ENCODE peak calls at places on chromosomes 3 and 15, in eight cellular contexts. N is transverse colon, H is A549, E is tibial nerve, A is ovary, C is K562, D is HepG2, M is upper lobe of left lung. T is an unnamed sample. For H3K9me3, the result is how much of the 10 kb centered on the place peaks cover.

GRCh38 chr3:49689046-49689886 is at the start of the genes MST1 and RNF123:
- DNase-seq in N (peak), H (peak), E (peak), A (peak), C (peak), D (peak), M (peak), T (peak)

GRCh38 chr15:40506964-40507571 is 36.3 kb downstream of the CHST14 start:
- DNase-seq in N (peak), H (peak), E (peak), A (peak), C (peak), D (peak), M (peak), T (no peak)

GRCh38 chr3:138408751-138409161 is 25.7 kb upstream of the ESYT3 start:
- DNase-seq in N (no peak), H (no peak), E (no peak), A (no peak), C (no peak), D (no peak), M (no peak), T (no peak)

GRCh38 chr15:64746921-64747320 is 28.5 kb downstream of the RBPMS2 start:
- DNase-seq in N (no peak), H (no peak), E (no peak), A (no peak), C (no peak), D (no peak), M (no peak), T (no peak)

GRCh38 chr3:10192953-10193691 is 28.4 kb downstream of the IRAK2 start:
- DNase-seq in N (peak), H (peak), E (no peak), A (no peak), C (peak), D (peak), M (peak), T (no peak)

GRCh38 chr15:48331796-48332641 is 790 bp downstream of the DUT start:
- DNase-seq in N (peak), H (peak), E (peak), A (peak), C (peak), D (peak), M (peak), T (no peak)

GRCh38 chr3:124586126-124587052 is 143.9 kb upstream of the UMPS start:
- DNase-seq in N (no peak), H (no peak), E (no peak), A (no peak), C (peak), D (peak), M (no peak), T (no peak)

GRCh38 chr15:64930019-64930652 is 18.4 kb downstream of the ANKDD1A start:
- DNase-seq in N (peak), H (no peak), E (no peak), A (no peak), C (no peak), D (no peak), M (no peak), T (peak)

GRCh38 chr15:70863450-70864218 is 9.7 kb upstream of the LARP6 start:
- DNase-seq in N (no peak), H (peak), E (no peak), A (no peak), C (no peak), D (peak), M (no peak), T (no peak)

GRCh38 chr15:63210151-63211051 is 21.0 kb downstream of the RAB8B start:
- DNase-seq in N (no peak), H (no peak), E (no peak), A (no peak), C (no peak), D (peak), M (no peak), T (no peak)

GRCh38 chr3:124584552-124585391 is 145.5 kb upstream of the UMPS start:
- DNase-seq in N (peak), H (peak), E (no peak), A (peak), C (peak), D (peak), M (peak), T (no peak)

GRCh38 chr3:190446492-190447301 is 3.0 kb downstream of the TMEM207 start:
- DNase-seq in N (no peak), H (no peak), E (no peak), A (no peak), C (no peak), D (no peak), M (no peak), T (no peak)

GRCh38 chr3:67094769-67095168 is 96.7 kb downstream of the KBTBD8 start:
- DNase-seq in N (no peak), H (no peak), E (no peak), A (no peak), C (no peak), D (no peak), M (no peak), T (no peak)

GRCh38 chr15:65038838-65039237 is 6.3 kb upstream of the SLC51B start:
- DNase-seq in N (no peak), H (no peak), E (no peak), A (no peak), C (no peak), D (no peak), M (no peak), T (no peak)

GRCh38 chr15:74826911-74827310 is 484 bp downstream of the CPLX3 start:
- DNase-seq in N (no peak), H (no peak), E (no peak), A (no peak), C (no peak), D (no peak), M (no peak), T (no peak)

GRCh38 chr3:123261666-123262065 is 59.9 kb downstream of the SEC22A start:
- DNase-seq in N (no peak), H (no peak), E (no peak), A (no peak), C (no peak), D (no peak), M (no peak), T (no peak)

GRCh38 chr15:67997996-67998395 is 56.1 kb upstream of the PIAS1 start:
- DNase-seq in N (no peak), H (peak), E (no peak), A (no peak), C (no peak), D (no peak), M (no peak), T (no peak)

GRCh38 chr15:89772933-89773583 is 3.1 kb upstream of the MESP2 start:
- DNase-seq in N (no peak), H (peak), E (no peak), A (no peak), C (peak), D (peak), M (no peak), T (no peak)

GRCh38 chr15:70258369-70259029 is 160.8 kb upstream of the TLE3 start:
- DNase-seq in N (peak), H (no peak), E (no peak), A (no peak), C (no peak), D (no peak), M (peak), T (no peak)

GRCh38 chr3:104939196-104939595 is 427.5 kb upstream of the ALCAM start:
- DNase-seq in N (no peak), H (no peak), E (no peak), A (no peak), C (no peak), D (no peak), M (no peak), T (no peak)

GRCh38 chr3:61666615-61667320 is 105.4 kb downstream of the PTPRG start:
- DNase-seq in N (no peak), H (no peak), E (no peak), A (no peak), C (no peak), D (no peak), M (no peak), T (no peak)

GRCh38 chr3:185961675-185962232 is 23.9 kb upstream of the TRA2B start:
- DNase-seq in N (no peak), H (no peak), E (no peak), A (no peak), C (no peak), D (no peak), M (no peak), T (no peak)

GRCh38 chr3:52839268-52839575 is 4.4 kb upstream of the MUSTN1 start:
- DNase-seq in N (no peak), H (no peak), E (no peak), A (no peak), C (no peak), D (no peak), M (no peak), T (no peak)

GRCh38 chr3:24730173-24730572 is 235.5 kb upstream of the THRB start:
- DNase-seq in N (no peak), H (no peak), E (no peak), A (no peak), C (no peak), D (no peak), M (no peak), T (no peak)

GRCh38 chr3:190671658-190672057 is 157.8 kb downstream of the IL1RAP start:
- DNase-seq in N (no peak), H (no peak), E (no peak), A (no peak), C (no peak), D (no peak), M (no peak), T (no peak)

GRCh38 chr3:49469037-49469875 is 811 bp upstream of the DAG1 start:
- DNase-seq in N (peak), H (peak), E (peak), A (peak), C (peak), D (peak), M (peak), T (peak)

GRCh38 chr3:120170223-120170622 is 76.0 kb upstream of the GSK3B start:
- DNase-seq in N (no peak), H (peak), E (no peak), A (no peak), C (no peak), D (no peak), M (no peak), T (no peak)

GRCh38 chr3:189927975-189928895 is 192.5 kb downstream of the P3H2 start:
- DNase-seq in N (no peak), H (no peak), E (no peak), A (no peak), C (no peak), D (no peak), M (no peak), T (no peak)

GRCh38 chr3:141399200-141399599 is 30.9 kb downstream of the ZBTB38 start:
- DNase-seq in N (no peak), H (no peak), E (no peak), A (no peak), C (no peak), D (no peak), M (no peak), T (no peak)

GRCh38 chr3:39434574-39434973 is 28.1 kb downstream of the RPSA start:
- DNase-seq in N (no peak), H (no peak), E (no peak), A (no peak), C (no peak), D (no peak), M (no peak), T (no peak)

GRCh38 chr3:127172670-127173515 is 20.0 kb upstream of the PRR23E start:
- DNase-seq in N (no peak), H (no peak), E (no peak), A (no peak), C (no peak), D (no peak), M (peak), T (no peak)

GRCh38 chr3:196454935-196455334 is 22.7 kb upstream of the UBXN7 start:
- DNase-seq in N (no peak), H (no peak), E (no peak), A (no peak), C (no peak), D (no peak), M (no peak), T (no peak)

GRCh38 chr3:175486255-175486654 is 627.1 kb downstream of the NAALADL2 start:
- DNase-seq in N (no peak), H (no peak), E (no peak), A (no peak), C (no peak), D (no peak), M (no peak), T (no peak)

GRCh38 chr3:175484666-175485065 is 625.5 kb downstream of the NAALADL2 start:
- DNase-seq in N (no peak), H (no peak), E (no peak), A (no peak), C (no peak), D (no peak), M (no peak), T (no peak)

GRCh38 chr3:175489406-175489805 is 630.3 kb downstream of the NAALADL2 start:
- DNase-seq in N (no peak), H (no peak), E (no peak), A (no peak), C (no peak), D (no peak), M (no peak), T (no peak)

GRCh38 chr3:175479800-175480199 is 620.7 kb downstream of the NAALADL2 start:
- DNase-seq in N (no peak), H (no peak), E (no peak), A (no peak), C (no peak), D (no peak), M (no peak), T (no peak)

GRCh38 chr3:175485436-175485835 is 626.3 kb downstream of the NAALADL2 start:
- DNase-seq in N (no peak), H (no peak), E (no peak), A (no peak), C (no peak), D (no peak), M (no peak), T (no peak)
- TF ChIP-seq EP300 in N (no peak), H (no peak), E (no peak), A (no peak), C (no peak), D (no peak), M (no peak), T (no peak)

DNA sequence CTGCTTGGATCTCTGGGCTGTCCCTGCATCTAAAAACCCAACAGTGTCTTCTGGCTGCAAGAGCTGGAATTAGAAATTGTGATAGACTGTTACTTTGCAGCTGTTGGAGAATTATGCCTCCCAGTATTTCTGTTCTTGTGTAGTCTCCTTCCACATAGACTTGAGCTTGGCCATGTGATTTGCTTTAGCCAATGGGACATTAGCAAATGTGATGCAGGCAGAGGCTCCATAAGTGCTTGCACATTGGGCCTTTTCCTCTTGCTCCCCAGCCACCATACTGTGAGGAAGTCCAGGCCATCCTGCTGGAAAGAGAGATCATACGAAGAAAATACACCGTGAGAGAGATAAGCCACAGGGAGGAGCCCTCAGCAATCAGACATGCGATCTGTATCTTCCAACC is 33.8 kb upstream of the RASGRF1 start:
- DNase-seq in N (no peak), H (no peak), E (no peak), A (no peak), C (no peak), D (no peak), M (no peak), T (peak)
- H3K9me3 ChIP-seq in N (under half), H (under half), E (under half), A (under half), C (under half), D (under half), M (under half), T (under half)

GRCh38 chr3:48434591-48435222 is 4.8 kb upstream of the PLXNB1 start:
- DNase-seq in N (peak), H (no peak), E (no peak), A (peak), C (peak), D (no peak), M (no peak), T (no peak)

GRCh38 chr3:48430359-48431101 is 644 bp upstream of the PLXNB1 start:
- DNase-seq in N (peak), H (no peak), E (no peak), A (peak), C (no peak), D (no peak), M (no peak), T (no peak)

GRCh38 chr3:48433472-48434118 is 3.7 kb upstream of the PLXNB1 start:
- DNase-seq in N (peak), H (no peak), E (no peak), A (peak), C (no peak), D (peak), M (peak), T (no peak)

GRCh38 chr3:48431224-48432029 is 1.5 kb upstream of the PLXNB1 start:
- DNase-seq in N (peak), H (no peak), E (no peak), A (no peak), C (no peak), D (peak), M (no peak), T (no peak)

GRCh38 chr3:48432411-48433371 is 2.8 kb upstream of the PLXNB1 start:
- DNase-seq in N (peak), H (peak), E (no peak), A (no peak), C (no peak), D (no peak), M (no peak), T (no peak)
- TF ChIP-seq CTCF in N (peak), H (peak), E (no peak), A (no peak), C (no peak), D (peak), M (no peak), T (no peak)

DNA sequence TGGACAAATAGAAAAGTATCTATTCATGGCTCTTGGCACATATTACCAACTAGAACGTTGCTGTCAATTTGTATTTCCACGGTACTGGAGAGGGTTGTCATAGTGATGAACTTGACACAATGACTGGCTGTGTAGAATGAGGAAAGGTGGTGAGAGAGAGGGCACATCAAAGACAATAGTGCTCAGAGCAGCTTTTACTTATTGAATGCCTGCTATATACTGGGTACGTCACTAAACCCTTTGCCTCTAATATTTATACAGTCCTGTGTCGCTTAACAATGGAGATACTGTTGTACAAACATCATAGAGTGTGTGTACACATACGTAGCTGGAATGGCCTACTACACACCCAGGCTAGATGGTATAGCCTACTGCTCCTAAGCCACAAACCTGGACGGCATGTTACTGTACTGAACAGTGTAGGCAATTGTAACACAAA is 8.3 kb downstream of the TMPRSS7 start:
- DNase-seq in N (peak), H (peak), E (no peak), A (no peak), C (no peak), D (peak), M (no peak), T (peak)
- TF ChIP-seq EP300 in N (no peak), H (no peak), E (no peak), A (no peak), C (no peak), D (no peak), M (no peak), T (no peak)

GRCh38 chr15:59968314-59968713 is 35.8 kb upstream of the FOXB1 start:
- DNase-seq in N (no peak), H (no peak), E (no peak), A (no peak), C (no peak), D (no peak), M (no peak), T (no peak)
- H3K9me3 ChIP-seq in N (under half), H (under half), E (under half), A (under half), C (under half), D (under half), M (under half), T (under half)

DNA sequence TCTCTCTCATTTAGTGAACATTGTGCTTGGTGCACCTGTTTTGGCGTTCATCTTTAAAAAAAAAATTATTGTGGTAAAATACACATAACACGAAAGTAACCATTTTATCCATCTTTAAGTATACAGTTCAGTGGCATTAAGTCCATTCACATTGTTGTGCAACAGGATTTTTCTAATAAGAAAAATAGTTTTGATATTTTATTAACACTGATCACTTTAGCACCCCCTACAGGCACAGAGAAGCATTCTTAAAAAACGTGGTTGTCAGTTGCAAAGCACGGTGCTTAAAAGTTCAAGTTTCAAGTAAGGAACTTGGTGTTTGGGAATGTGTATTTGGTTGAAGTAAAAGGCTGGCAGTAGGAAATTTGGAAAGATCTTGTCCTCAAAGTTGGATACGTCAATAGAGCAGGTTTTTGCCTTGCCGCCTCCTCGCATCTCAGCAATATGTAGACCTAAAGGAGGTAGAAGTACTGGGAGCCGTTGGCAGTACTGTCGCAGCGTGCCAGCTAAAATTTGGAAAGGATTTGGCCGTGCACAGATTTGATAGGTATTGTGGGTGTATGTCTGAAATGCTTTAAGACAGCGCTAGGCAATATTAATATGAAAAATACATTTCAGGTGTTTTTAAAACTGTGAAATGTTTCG is 110.4 kb downstream of the LRRC28 start:
- DNase-seq in N (no peak), H (peak), E (no peak), A (no peak), C (peak), D (no peak), M (no peak), T (no peak)
- TF ChIP-seq CTCF in N (no peak), H (peak), E (peak), A (no peak), C (peak), D (peak), M (peak), T (peak)

GRCh38 chr3:156770699-156771414 is 55.3 kb upstream of the LEKR1 start:
- DNase-seq in N (no peak), H (no peak), E (no peak), A (no peak), C (no peak), D (no peak), M (no peak), T (no peak)

GRCh38 chr3:156776046-156776445 is 50.1 kb upstream of the LEKR1 start:
- DNase-seq in N (no peak), H (no peak), E (no peak), A (no peak), C (no peak), D (no peak), M (no peak), T (no peak)

GRCh38 chr3:156769661-156770654 is 56.2 kb upstream of the LEKR1 start:
- DNase-seq in N (no peak), H (no peak), E (no peak), A (no peak), C (no peak), D (no peak), M (no peak), T (no peak)

GRCh38 chr3:156776871-156777270 is 49.3 kb upstream of the LEKR1 start:
- DNase-seq in N (no peak), H (no peak), E (no peak), A (no peak), C (no peak), D (no peak), M (no peak), T (no peak)

GRCh38 chr3:156772588-156773206 is 53.5 kb upstream of the LEKR1 start:
- DNase-seq in N (no peak), H (no peak), E (no peak), A (no peak), C (no peak), D (no peak), M (no peak), T (no peak)
- TF ChIP-seq EP300 in N (no peak), H (no peak), E (no peak), A (no peak), C (no peak), D (no peak), M (no peak), T (no peak)